ENCODE peak calls at places on chromosomes 16 and 17, in ten cellular contexts. Z, B, M, L, K, T, J, S, W and P are unnamed samples.

GRCh38 chr16:85560932-85561247 is 52.2 kb upstream of the GSE1 start:
- DNase-seq in Z (no peak), B (no peak), M (no peak), L (no peak), K (no peak), T (no peak), J (no peak), S (no peak), W (no peak), P (no peak)

GRCh38 chr16:22942812-22943211 is 128.8 kb downstream of the HS3ST2 start:
- DNase-seq in Z (no peak), B (no peak), M (no peak), L (no peak), K (no peak), T (no peak), J (no peak), S (no peak), W (no peak), P (no peak)

GRCh38 chr17:79176792-79177601 is 102.4 kb downstream of the ENGASE start:
- DNase-seq in Z (no peak), B (no peak), M (no peak), L (no peak), K (no peak), T (no peak), J (no peak), S (no peak), W (no peak), P (no peak)

GRCh38 chr16:14608604-14609003 is 21.5 kb downstream of the PARN start:
- DNase-seq in Z (no peak), B (no peak), M (no peak), L (no peak), K (no peak), T (no peak), J (peak; percentile 59), S (no peak), W (no peak), P (no peak)

GRCh38 chr17:28904800-28905199 is 1.9 kb upstream of the DHRS13 start:
- DNase-seq in Z (no peak), B (no peak), M (no peak), L (no peak), K (no peak), T (no peak), J (no peak), S (no peak), W (no peak), P (no peak)

GRCh38 chr16:49620868-49621239 is 235.1 kb downstream of the ZNF423 start:
- DNase-seq in Z (no peak), B (no peak), M (no peak), L (no peak), K (no peak), T (no peak), J (no peak), S (no peak), W (no peak), P (no peak)

GRCh38 chr16:3457434-3458252 is 14.2 kb downstream of the NAA60 start:
- DNase-seq in Z (peak; percentile 68), B (peak; percentile 84), M (peak; percentile 91), L (peak; percentile 95), K (peak; percentile 99), T (peak; percentile 78), J (peak; percentile 83), S (peak; percentile 81), W (peak; percentile 93), P (peak; percentile 93)

GRCh38 chr17:6775871-6776405 is at the start of gene FBXO39:
- DNase-seq in Z (no peak), B (no peak), M (no peak), L (peak; percentile 73), K (no peak), T (no peak), J (no peak), S (no peak), W (no peak), P (no peak)

GRCh38 chr17:42407289-42407836 is 15.7 kb downstream of the CAVIN1 start:
- DNase-seq in Z (no peak), B (peak; percentile 39), M (peak; percentile 59), L (peak; percentile 80), K (peak; percentile 65), T (peak; percentile 81), J (peak; percentile 96), S (no peak), W (peak; percentile 73), P (peak; percentile 52)

GRCh38 chr16:27315333-27316037 is 1.7 kb downstream of the IL4R start:
- DNase-seq in Z (peak; percentile 43), B (peak; percentile 51), M (peak; percentile 26), L (no peak), K (no peak), T (no peak), J (peak; percentile 44), S (no peak), W (peak; percentile 78), P (peak; percentile 32)

GRCh38 chr16:2365895-2366294 is 25.4 kb upstream of the ABCA3 start:
- DNase-seq in Z (no peak), B (no peak), M (no peak), L (no peak), K (no peak), T (no peak), J (no peak), S (no peak), W (no peak), P (no peak)

GRCh38 chr17:249236-249993 is 68.0 kb upstream of the DOC2B start:
- DNase-seq in Z (no peak), B (no peak), M (no peak), L (no peak), K (no peak), T (no peak), J (no peak), S (no peak), W (no peak), P (no peak)

GRCh38 chr17:39716879-39717536 is 13.3 kb downstream of the MIEN1 start:
- DNase-seq in Z (no peak), B (no peak), M (no peak), L (no peak), K (no peak), T (no peak), J (peak; percentile 87), S (no peak), W (no peak), P (no peak)

GRCh38 chr16:84843149-84844048 is 23.6 kb downstream of the CRISPLD2 start:
- DNase-seq in Z (no peak), B (no peak), M (no peak), L (no peak), K (no peak), T (no peak), J (no peak), S (no peak), W (no peak), P (no peak)

GRCh38 chr16:57325458-57325857 is 33.1 kb upstream of the CCL22 start:
- DNase-seq in Z (no peak), B (no peak), M (no peak), L (no peak), K (no peak), T (no peak), J (no peak), S (no peak), W (no peak), P (no peak)

GRCh38 chr17:10618202-10618635 is 38.9 kb downstream of the MYH3 start:
- DNase-seq in Z (peak; percentile 68), B (peak; percentile 49), M (peak; percentile 52), L (peak; percentile 87), K (peak; percentile 73), T (peak; percentile 86), J (peak; percentile 49), S (no peak), W (peak; percentile 81), P (peak; percentile 48)

GRCh38 chr16:87542531-87543102 is 49.8 kb upstream of the ZCCHC14 start:
- DNase-seq in Z (no peak), B (no peak), M (no peak), L (no peak), K (no peak), T (no peak), J (no peak), S (no peak), W (no peak), P (no peak)

GRCh38 chr17:8225813-8226535 is 15.6 kb upstream of the AURKB start:
- DNase-seq in Z (peak; percentile 74), B (peak; percentile 85), M (peak; percentile 90), L (peak; percentile 87), K (no peak), T (no peak), J (no peak), S (no peak), W (peak; percentile 89), P (peak; percentile 54)

GRCh38 chr17:80262775-80263244 is 2.2 kb downstream of the RNF213 start:
- DNase-seq in Z (no peak), B (no peak), M (no peak), L (peak; percentile 57), K (no peak), T (no peak), J (no peak), S (no peak), W (no peak), P (no peak)